ENCODE peak calls at places on chromosomes 4 and X, in seven cellular contexts. A, I, B, J, Q, F and W are unnamed samples.

GRCh38 chrX:109886122-109886761 is 116.7 kb upstream of the TMEM164 start:
- DNase-seq in J (peak; percentile 63), I (peak; percentile 51), B (peak; percentile 37), Q (no peak), A (peak; percentile 31), F (peak; percentile 44), W (peak; percentile 47)

GRCh38 chrX:56211701-56212100 is 20.5 kb upstream of the KLF8 start:
- DNase-seq in A (no peak), I (no peak), J (no peak), B (no peak), F (no peak), Q (no peak), W (no peak)

GRCh38 chrX:47751670-47752069 is 85.0 kb upstream of the ZNF81 start:
- DNase-seq in F (peak; percentile 56), A (no peak), I (no peak), B (peak; percentile 13), Q (no peak), J (peak; percentile 38), W (peak; percentile 4)

GRCh38 chr4:47209833-47210232 is 178.5 kb downstream of the GABRB1 start:
- DNase-seq in B (no peak), F (no peak), J (no peak), I (no peak), Q (no peak), A (no peak), W (no peak)

GRCh38 chr4:141133146-141134006 is at the start of gene RNF150:
- DNase-seq in A (peak; percentile 65), F (peak; percentile 84), I (peak; percentile 87), Q (peak; percentile 9), J (peak; percentile 27), B (no peak), W (peak; percentile 76)

GRCh38 chr4:121712783-121713182 is 16.0 kb upstream of the ANXA5 start:
- DNase-seq in B (no peak), F (no peak), Q (no peak), I (no peak), A (no peak), J (no peak), W (no peak)

GRCh38 chr4:8710416-8710815 is 117.9 kb downstream of the CPZ start:
- DNase-seq in Q (no peak), I (peak; percentile 9), F (peak; percentile 36), B (no peak), J (no peak), A (no peak), W (no peak)

GRCh38 chr4:77348815-77349214 is 191.8 kb downstream of the CCNG2 start:
- DNase-seq in I (no peak), B (no peak), J (no peak), A (no peak), F (no peak), Q (no peak), W (no peak)

GRCh38 chrX:118862086-118862485 is 38.5 kb downstream of the ZCCHC12 start:
- DNase-seq in B (no peak), I (no peak), J (no peak), Q (no peak), F (no peak), A (no peak), W (no peak)

GRCh38 chr4:142663828-142664227 is 182.3 kb downstream of the INPP4B start:
- DNase-seq in F (no peak), Q (no peak), A (no peak), B (no peak), I (no peak), J (no peak), W (no peak)

GRCh38 chr4:3288571-3289094 is 4.2 kb upstream of the RGS12 start:
- DNase-seq in B (no peak), Q (no peak), I (no peak), J (no peak), F (peak; percentile 41), A (no peak), W (no peak)

GRCh38 chr4:38846015-38846414 is 10.6 kb downstream of the TLR6 start:
- DNase-seq in I (no peak), J (no peak), Q (no peak), B (no peak), F (no peak), A (no peak), W (no peak)

GRCh38 chrX:132041016-132041415 is 17.9 kb downstream of the STK26 start:
- DNase-seq in I (no peak), F (no peak), J (no peak), Q (no peak), B (no peak), A (no peak), W (no peak)

GRCh38 chr4:116357758-116358157 is 727.6 kb downstream of the TRAM1L1 start:
- DNase-seq in Q (no peak), A (peak; percentile 30), B (no peak), I (no peak), F (no peak), J (no peak), W (no peak)

GRCh38 chr4:157763490-157763889 is 409.3 kb downstream of the GASK1B start:
- DNase-seq in F (no peak), I (no peak), J (no peak), B (no peak), Q (no peak), A (no peak), W (no peak)

GRCh38 chr4:1250921-1251772 is 2.2 kb upstream of the CTBP1 start:
- DNase-seq in F (no peak), Q (no peak), A (no peak), B (no peak), I (no peak), J (no peak), W (no peak)

GRCh38 chr4:128517096-128517738 is 229.6 kb upstream of the PGRMC2 start:
- DNase-seq in B (no peak), A (no peak), F (no peak), J (no peak), I (no peak), Q (no peak), W (no peak)

GRCh38 chrX:130120321-130120731 is 10.0 kb upstream of the ELF4 start:
- DNase-seq in J (no peak), I (no peak), B (no peak), F (no peak), A (no peak), Q (no peak), W (no peak)

GRCh38 chrX:152028611-152029010 is 54.1 kb upstream of the GABRE start:
- DNase-seq in A (peak; percentile 25), B (no peak), I (no peak), J (no peak), Q (no peak), F (no peak), W (no peak)

GRCh38 chr4:185717018-185717726 is 94.8 kb downstream of the SORBS2 start:
- DNase-seq in F (no peak), I (no peak), A (no peak), Q (no peak), B (no peak), J (no peak), W (no peak)

GRCh38 chr4:54231419-54232150 is 2.5 kb downstream of the PDGFRA start:
- DNase-seq in A (no peak), I (peak; percentile 77), J (no peak), F (peak; percentile 78), Q (no peak), B (no peak), W (no peak)

GRCh38 chrX:16666541-16666940 is 16.6 kb downstream of the S100G start:
- DNase-seq in I (no peak), F (no peak), A (no peak), Q (no peak), J (no peak), B (no peak), W (no peak)

GRCh38 chrX:136528645-136529315 is 3.2 kb upstream of the VGLL1 start:
- DNase-seq in F (peak; percentile 40), A (no peak), J (peak; percentile 33), Q (no peak), B (no peak), I (no peak), W (peak; percentile 68)
- TF ChIP-seq JUND in F (no peak), A (no peak), J (peak; percentile 31), Q (no peak), B (no peak), I (no peak), W (no peak)

GRCh38 chrX:66023726-66024467 is 16.0 kb downstream of the VSIG4 start:
- DNase-seq in F (no peak), Q (no peak), B (no peak), J (no peak), I (no peak), A (no peak), W (no peak)

GRCh38 chrX:66021758-66022741 is 17.8 kb downstream of the VSIG4 start:
- DNase-seq in Q (no peak), I (no peak), B (no peak), A (no peak), F (no peak), J (no peak), W (no peak)

GRCh38 chrX:66021407-66021757 is 18.5 kb downstream of the VSIG4 start:
- DNase-seq in I (no peak), F (no peak), A (no peak), J (no peak), Q (no peak), B (no peak), W (no peak)

GRCh38 chrX:66024570-66024969 is 15.3 kb downstream of the VSIG4 start:
- DNase-seq in F (no peak), B (no peak), Q (no peak), A (no peak), I (no peak), J (no peak), W (no peak)

DNA sequence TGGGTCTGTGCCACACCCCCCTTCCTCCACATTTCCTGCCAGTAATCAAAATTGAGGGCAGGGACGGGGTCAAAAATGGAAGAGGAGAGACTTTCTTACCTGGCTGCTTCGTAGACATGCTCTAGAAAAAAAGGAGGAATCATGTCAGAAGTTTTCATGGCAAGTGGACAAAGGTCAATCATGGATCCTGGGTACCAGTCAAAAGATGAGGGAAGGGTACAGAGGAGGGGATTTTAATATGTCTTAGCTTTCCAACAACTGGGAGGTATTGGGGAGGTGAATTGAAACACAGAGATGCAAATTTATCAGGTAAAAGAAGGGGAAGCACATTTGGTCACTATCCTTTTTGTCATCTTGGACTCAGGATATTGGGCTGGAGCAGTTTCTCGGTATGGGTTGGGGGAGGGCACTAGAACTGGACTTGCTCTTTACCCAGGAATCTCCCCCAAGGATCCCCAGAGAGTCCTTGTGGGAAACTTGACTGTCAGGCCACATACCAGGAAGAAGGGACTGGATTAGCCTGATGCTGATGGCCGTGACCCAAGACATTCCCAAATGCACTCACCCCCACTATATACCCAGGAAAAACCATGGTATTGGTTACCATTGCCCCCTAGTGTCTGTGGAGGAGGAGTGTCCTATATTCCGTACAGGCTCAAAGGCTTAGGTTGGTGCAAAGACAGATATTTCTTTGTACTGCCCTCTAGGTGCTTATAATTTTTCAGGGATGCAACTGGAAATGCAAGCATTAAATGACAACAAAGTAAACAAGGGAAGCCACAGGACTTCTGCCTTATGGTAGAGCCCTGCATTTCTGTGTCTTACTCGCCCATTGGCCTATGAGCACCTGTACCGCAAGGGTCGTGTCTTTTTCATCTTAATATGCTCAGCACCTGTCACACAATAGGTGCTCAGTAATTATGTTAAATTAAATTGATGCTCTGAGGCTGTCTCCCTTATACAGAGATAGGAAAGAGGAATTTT is 16.8 kb downstream of the VSIG4 start:
- DNase-seq in Q (no peak), I (no peak), A (no peak), F (no peak), B (no peak), J (peak; percentile 46), W (no peak)
- TF ChIP-seq JUND in Q (no peak), I (no peak), A (no peak), F (no peak), B (no peak), J (no peak), W (no peak)

GRCh38 chr4:126737899-126738526 is 894.7 kb upstream of the INTU start:
- DNase-seq in J (peak; percentile 24), Q (no peak), I (no peak), A (no peak), F (no peak), B (no peak), W (no peak)
- TF ChIP-seq JUND in J (no peak), Q (no peak), I (no peak), A (no peak), F (no peak), B (no peak), W (no peak)

GRCh38 chrX:3216581-3216980 is 129.9 kb downstream of the MXRA5 start:
- DNase-seq in J (no peak), I (no peak), A (no peak), F (no peak), B (no peak), Q (no peak), W (no peak)
- TF ChIP-seq JUND in J (no peak), I (no peak), A (no peak), F (no peak), B (no peak), Q (no peak), W (no peak)